ENCODE peak calls at places on chromosomes 5 and 9, in four cellular contexts. Z, H, U and N are unnamed samples.

GRCh38 chr5:75509956-75510355 is 1.5 kb downstream of the CERT1 start:
- DNase-seq in Z (no peak), H (no peak), U (no peak), N (no peak)

GRCh38 chr5:152193391-152194107 is 211.5 kb downstream of the NMUR2 start:
- DNase-seq in Z (no peak), H (no peak), U (no peak), N (no peak)

GRCh38 chr5:145347026-145347616 is 488.0 kb downstream of the PRELID2 start:
- DNase-seq in Z (no peak), H (no peak), U (no peak), N (no peak)

GRCh38 chr9:83119873-83120272 is 56.9 kb upstream of the RASEF start:
- DNase-seq in Z (no peak), H (no peak), U (no peak), N (no peak)

GRCh38 chr5:60026174-60026573 is 132.6 kb upstream of the PDE4D start:
- DNase-seq in Z (no peak), H (no peak), U (no peak), N (no peak)

GRCh38 chr9:70601000-70601929 is 186.8 kb upstream of the KLF9 start:
- DNase-seq in Z (no peak), H (no peak), U (no peak), N (no peak)

GRCh38 chr9:93118863-93119702 is 15.0 kb downstream of the NINJ1 start:
- DNase-seq in Z (no peak), H (no peak), U (no peak), N (no peak)

GRCh38 chr5:10486511-10487344 is 45.0 kb downstream of the ROPN1L start:
- DNase-seq in Z (no peak), H (no peak), U (no peak), N (no peak)

GRCh38 chr5:103774736-103775135 is 212.1 kb upstream of the NUDT12 start:
- DNase-seq in Z (no peak), H (no peak), U (no peak), N (no peak)

GRCh38 chr5:39980056-39980455 is 555.3 kb upstream of the DAB2 start:
- DNase-seq in Z (no peak), H (no peak), U (no peak), N (no peak)

GRCh38 chr9:130298663-130299279 is 33.2 kb downstream of the HMCN2 start:
- DNase-seq in Z (peak; percentile 75), H (no peak), U (no peak), N (no peak)

GRCh38 chr9:27019589-27019988 is 14.1 kb upstream of the LRRC19 start:
- DNase-seq in Z (no peak), H (no peak), U (no peak), N (no peak)

GRCh38 chr9:2086971-2087370 is 71.8 kb downstream of the SMARCA2 start:
- DNase-seq in Z (no peak), H (no peak), U (peak; percentile 39), N (no peak)

GRCh38 chr9:119412399-119412798 is 43.2 kb upstream of the BRINP1 start:
- DNase-seq in Z (no peak), H (no peak), U (no peak), N (no peak)

GRCh38 chr9:33023661-33024060 is 1.4 kb upstream of the DNAJA1 start:
- DNase-seq in Z (no peak), H (no peak), U (no peak), N (no peak)

GRCh38 chr5:39024884-39025283 is 49.3 kb downstream of the RICTOR start:
- DNase-seq in Z (no peak), H (no peak), U (no peak), N (no peak)

GRCh38 chr5:81762401-81762800 is 11.5 kb upstream of the SSBP2 start:
- DNase-seq in Z (no peak), H (no peak), U (no peak), N (no peak)

GRCh38 chr5:58135571-58136335 is 324.1 kb downstream of the PLK2 start:
- DNase-seq in Z (no peak), H (no peak), U (no peak), N (no peak)

GRCh38 chr5:14238272-14238671 is 95.1 kb downstream of the TRIO start:
- DNase-seq in Z (no peak), H (no peak), U (no peak), N (no peak)

GRCh38 chr5:121757753-121758152 is 93.9 kb upstream of the FTMT start:
- DNase-seq in Z (no peak), H (no peak), U (no peak), N (no peak)

GRCh38 chr5:150154618-150155134 is 969 bp downstream of the PDGFRB start:
- DNase-seq in Z (no peak), H (no peak), U (no peak), N (no peak)

GRCh38 chr9:101458955-101459631 is 23.5 kb upstream of the ALDOB start:
- DNase-seq in Z (no peak), H (peak; percentile 30), U (no peak), N (peak; percentile 64)

GRCh38 chr5:82222597-82223574 is 55.3 kb downstream of the RPS23 start:
- DNase-seq in Z (no peak), H (no peak), U (no peak), N (no peak)

GRCh38 chr5:95924720-95925119 is 36.9 kb downstream of the ELL2 start:
- DNase-seq in Z (no peak), H (no peak), U (no peak), N (peak; percentile 77)

GRCh38 chr5:97877578-97877977 is 694.5 kb upstream of the RIOK2 start:
- DNase-seq in Z (no peak), H (no peak), U (no peak), N (no peak)
- TF ChIP-seq SPI1 in Z (no peak), H (no peak), U (no peak), N (no peak)

GRCh38 chr5:449151-449550 is 6.2 kb downstream of the EXOC3 start:
- DNase-seq in Z (no peak), H (no peak), U (no peak), N (no peak)

GRCh38 chr5:446864-447263 is 3.9 kb downstream of the EXOC3 start:
- DNase-seq in Z (peak; percentile 43), H (no peak), U (no peak), N (peak; percentile 35)

GRCh38 chr5:447501-447900 is 4.5 kb downstream of the EXOC3 start:
- DNase-seq in Z (no peak), H (no peak), U (no peak), N (no peak)

GRCh38 chr5:448766-449090 is 5.8 kb downstream of the EXOC3 start:
- DNase-seq in Z (no peak), H (no peak), U (no peak), N (no peak)

GRCh38 chr5:448061-448765 is 5.2 kb downstream of the EXOC3 start:
- DNase-seq in Z (no peak), H (no peak), U (no peak), N (peak; percentile 97)
- TF ChIP-seq SPI1 in Z (no peak), H (no peak), U (no peak), N (peak; percentile 96)

GRCh38 chr5:173917788-173918786 is 29.9 kb downstream of the CPEB4 start:
- DNase-seq in Z (peak; percentile 54), H (peak; percentile 17), U (peak; percentile 86), N (peak; percentile 78)

GRCh38 chr5:173920866-173921265 is 32.7 kb downstream of the CPEB4 start:
- DNase-seq in Z (no peak), H (no peak), U (no peak), N (no peak)

GRCh38 chr5:173920024-173920753 is 32.0 kb downstream of the CPEB4 start:
- DNase-seq in Z (no peak), H (no peak), U (no peak), N (peak; percentile 37)

GRCh38 chr5:173922527-173922926 is 34.4 kb downstream of the CPEB4 start:
- DNase-seq in Z (no peak), H (no peak), U (no peak), N (no peak)

GRCh38 chr5:173919443-173919842 is 31.3 kb downstream of the CPEB4 start:
- DNase-seq in Z (no peak), H (no peak), U (no peak), N (no peak)
- TF ChIP-seq SPI1 in Z (no peak), H (no peak), U (no peak), N (no peak)

GRCh38 chr9:131530930-131531832 is at the start of gene UCK1:
- DNase-seq in Z (peak; percentile 99), H (peak; percentile 100), U (peak; percentile 13), N (peak; percentile 62)
- TF ChIP-seq SPI1 in Z (no peak), H (no peak), U (no peak), N (no peak)

GRCh38 chr5:154288145-154288544 is 97.6 kb downstream of the GALNT10 start:
- DNase-seq in Z (no peak), H (no peak), U (no peak), N (no peak)

GRCh38 chr5:154286557-154286956 is 96.0 kb downstream of the GALNT10 start:
- DNase-seq in Z (no peak), H (no peak), U (no peak), N (no peak)

GRCh38 chr5:154284433-154284832 is 93.9 kb downstream of the GALNT10 start:
- DNase-seq in Z (no peak), H (no peak), U (peak; percentile 68), N (no peak)

GRCh38 chr5:154285661-154286408 is 95.3 kb downstream of the GALNT10 start:
- DNase-seq in Z (no peak), H (no peak), U (no peak), N (no peak)

DNA sequence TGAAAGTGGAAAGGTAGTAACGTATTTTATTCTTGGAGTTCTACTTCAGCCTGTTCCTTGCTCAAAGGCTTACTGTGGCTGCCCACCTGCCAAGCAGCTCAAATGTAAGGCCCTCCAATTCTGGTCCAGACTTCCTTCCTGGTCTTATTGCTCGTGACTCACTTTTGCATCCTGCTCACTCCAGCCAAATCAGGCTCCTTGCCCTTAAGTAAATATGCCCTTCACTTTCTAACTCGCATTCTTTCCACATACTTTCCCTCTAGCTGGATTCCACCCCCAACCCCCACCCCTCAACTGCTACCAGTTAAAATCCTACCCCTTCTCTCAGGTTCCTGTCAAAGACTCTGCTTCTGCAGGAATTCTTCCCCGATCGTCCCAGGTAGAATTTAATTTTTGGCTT is 96.6 kb downstream of the GALNT10 start:
- DNase-seq in Z (no peak), H (no peak), U (no peak), N (no peak)
- TF ChIP-seq SPI1 in Z (no peak), H (no peak), U (no peak), N (no peak)

GRCh38 chr5:142847898-142848790 is 78.0 kb downstream of the ARHGAP26 start:
- DNase-seq in Z (no peak), H (no peak), U (no peak), N (no peak)

GRCh38 chr5:142845954-142846398 is 75.8 kb downstream of the ARHGAP26 start:
- DNase-seq in Z (no peak), H (no peak), U (no peak), N (no peak)

GRCh38 chr5:142845402-142845901 is 75.3 kb downstream of the ARHGAP26 start:
- DNase-seq in Z (no peak), H (no peak), U (peak; percentile 31), N (no peak)

GRCh38 chr5:142844881-142845280 is 74.7 kb downstream of the ARHGAP26 start:
- DNase-seq in Z (no peak), H (no peak), U (no peak), N (no peak)

DNA sequence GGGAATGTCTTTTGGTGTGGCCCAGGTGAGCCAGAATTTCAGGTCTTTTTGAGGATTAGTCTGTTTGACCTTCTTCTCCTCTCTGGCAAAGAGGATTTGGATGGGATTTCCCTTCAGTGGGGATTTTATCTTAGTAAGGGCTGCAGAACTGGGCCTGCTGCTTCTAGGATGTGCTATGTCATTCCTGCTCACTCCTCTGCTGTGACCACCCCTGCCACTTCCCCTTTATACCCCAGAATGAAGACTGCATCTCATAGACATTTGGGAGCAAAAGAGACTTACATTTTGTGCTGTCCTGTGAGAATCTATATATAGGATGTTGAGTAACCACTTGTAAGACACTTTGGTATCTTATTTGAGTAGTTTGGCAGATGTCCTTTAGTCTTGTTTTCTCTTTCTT is 76.2 kb downstream of the ARHGAP26 start:
- DNase-seq in Z (no peak), H (no peak), U (no peak), N (peak; percentile 67)
- TF ChIP-seq SPI1 in Z (peak; percentile 93), H (peak; percentile 62), U (peak; percentile 75), N (peak; percentile 98)

GRCh38 chr5:72387985-72388384 is 67.8 kb downstream of the PTCD2 start:
- DNase-seq in Z (no peak), H (no peak), U (no peak), N (no peak)
- TF ChIP-seq SPI1 in Z (no peak), H (no peak), U (no peak), N (no peak)